ENCODE peak calls at places on chromosomes 16 and 17, in four cellular contexts. A, O, W and F are unnamed samples.

GRCh38 chr16:17397499-17397891 is 73.3 kb downstream of the XYLT1 start:
- DNase-seq in A (no peak), O (no peak), W (peak; percentile 95), F (no peak)

GRCh38 chr17:45022288-45022648 is 29.2 kb downstream of the DCAKD start:
- DNase-seq in A (no peak), O (no peak), W (no peak), F (no peak)

GRCh38 chr17:43839670-43840101 is 6.7 kb upstream of the MPP3 start:
- DNase-seq in A (no peak), O (no peak), W (peak; percentile 14), F (no peak)

GRCh38 chr16:4123617-4124300 is 7.5 kb upstream of the ADCY9 start:
- DNase-seq in A (no peak), O (no peak), W (no peak), F (no peak)

GRCh38 chr17:44216173-44216572 is 3.3 kb downstream of the UBTF start:
- DNase-seq in A (no peak), O (peak; percentile 61), W (no peak), F (no peak)

GRCh38 chr17:81470944-81471803 is 41.4 kb downstream of the ACTG1 start:
- DNase-seq in A (no peak), O (no peak), W (no peak), F (peak; percentile 72)

GRCh38 chr16:74563828-74564263 is 43.1 kb downstream of the GLG1 start:
- DNase-seq in A (no peak), O (no peak), W (no peak), F (no peak)

GRCh38 chr17:47717261-47717697 is 15.8 kb upstream of the TBX21 start:
- DNase-seq in A (no peak), O (no peak), W (peak; percentile 46), F (no peak)

GRCh38 chr17:35174835-35175334 is 19.3 kb downstream of the SLC35G3 start:
- DNase-seq in A (no peak), O (no peak), W (no peak), F (no peak)